ENCODE peak calls at places on chromosomes 4 and X, in four cellular contexts. K is GM23338, I is neural progenitor cell, P is hepatocyte. Y is an unnamed sample.

GRCh38 chrX:119833905-119834304 is 18.9 kb downstream of the UPF3B start:
- DNase-seq in I (no peak), P (no peak), K (no peak), Y (no peak)

GRCh38 chr4:164935363-164935762 is 42.1 kb downstream of the TRIM61 start:
- DNase-seq in K (peak), P (no peak), I (peak), Y (peak)

GRCh38 chrX:150084474-150085229 is 146.4 kb upstream of the EOLA2 start:
- DNase-seq in I (no peak), P (no peak), K (no peak), Y (no peak)

GRCh38 chr4:123449780-123450179 is 53.2 kb downstream of the SPRY1 start:
- DNase-seq in P (no peak), K (no peak), I (no peak), Y (peak)

GRCh38 chr4:126604273-126604867 is 1028.4 kb upstream of the INTU start:
- DNase-seq in P (peak), I (peak), K (peak), Y (peak)

GRCh38 chr4:133147922-133148689 is 988 bp upstream of the PCDH10 start:
- DNase-seq in I (peak), K (peak), P (peak), Y (no peak)

GRCh38 chr4:174402470-174403176 is 118.9 kb downstream of the CEP44 start:
- DNase-seq in P (peak), K (no peak), I (peak), Y (no peak)

GRCh38 chrX:7146703-7147430 is 645 bp upstream of the STS start:
- DNase-seq in P (no peak), I (no peak), K (no peak), Y (peak)

GRCh38 chr4:150348079-150348478 is 233.9 kb upstream of the MAB21L2 start:
- DNase-seq in I (no peak), P (no peak), K (no peak), Y (no peak)

GRCh38 chr4:74969507-74970474 is 36.9 kb downstream of the PARM1 start:
- DNase-seq in P (peak), I (peak), K (peak), Y (no peak)

GRCh38 chr4:184950117-184950830 is 68.0 kb upstream of the HELT start:
- DNase-seq in I (no peak), K (no peak), P (no peak), Y (no peak)

GRCh38 chr4:164779811-164780216 is 25.9 kb downstream of the SMIM31 start:
- DNase-seq in K (peak), P (peak), I (peak), Y (peak)

GRCh38 chr4:165355900-165356300 is 22.9 kb upstream of the CPE start:
- DNase-seq in I (peak), P (peak), K (peak), Y (peak)

GRCh38 chrX:9717376-9717775 is 48.3 kb downstream of the GPR143 start:
- DNase-seq in I (no peak), K (no peak), P (no peak), Y (no peak)

GRCh38 chr4:8291036-8291682 is 21.6 kb downstream of the HTRA3 start:
- DNase-seq in K (no peak), P (no peak), I (no peak), Y (no peak)

GRCh38 chr4:145843651-145844050 is 95.0 kb downstream of the ZNF827 start:
- DNase-seq in P (no peak), K (no peak), I (no peak), Y (no peak)

GRCh38 chr4:71195932-71196331 is 142.9 kb upstream of the SLC4A4 start:
- DNase-seq in I (peak), K (peak), P (no peak), Y (no peak)

GRCh38 chrX:499870-500364 is 113.2 kb upstream of the PPP2R3B start:
- DNase-seq in P (no peak), I (peak), K (peak), Y (no peak)

GRCh38 chrX:116930311-116930710 is 467.5 kb upstream of the CT83 start:
- DNase-seq in I (no peak), P (no peak), K (peak), Y (no peak)

GRCh38 chrX:47247206-47247998 is 14.6 kb downstream of the USP11 start:
- DNase-seq in K (no peak), I (no peak), P (no peak), Y (no peak)

GRCh38 chr4:105296672-105297071 is 150.0 kb downstream of the TET2 start:
- DNase-seq in I (no peak), K (no peak), P (no peak), Y (no peak)

GRCh38 chr4:105288121-105288520 is 141.4 kb downstream of the TET2 start:
- DNase-seq in I (no peak), K (no peak), P (no peak), Y (no peak)

GRCh38 chr4:105291920-105292319 is 145.2 kb downstream of the TET2 start:
- DNase-seq in I (no peak), P (peak), K (no peak), Y (no peak)
- TF ChIP-seq EZH2phosphoT487 in I (no peak), P (no peak), K (no peak), Y (no peak)

GRCh38 chrX:45712067-45712466 is 511.4 kb upstream of the DIPK2B start:
- DNase-seq in I (no peak), P (no peak), K (no peak), Y (no peak)

GRCh38 chrX:45710081-45710801 is 509.6 kb upstream of the DIPK2B start:
- DNase-seq in K (no peak), I (no peak), P (no peak), Y (no peak)

GRCh38 chrX:45711231-45711630 is 510.6 kb upstream of the DIPK2B start:
- DNase-seq in P (no peak), I (no peak), K (no peak), Y (no peak)

GRCh38 chrX:45714864-45715263 is 514.2 kb upstream of the DIPK2B start:
- DNase-seq in K (no peak), I (no peak), P (peak), Y (no peak)

GRCh38 chrX:45709381-45709780 is 508.7 kb upstream of the DIPK2B start:
- DNase-seq in P (no peak), I (no peak), K (no peak), Y (no peak)
- H3K27ac ChIP-seq in P (no peak), I (no peak), K (no peak), Y (no peak)

GRCh38 chrX:16496175-16496574 is 153.8 kb upstream of the S100G start:
- DNase-seq in P (no peak), K (no peak), I (no peak), Y (no peak)

GRCh38 chrX:16487620-16488380 is 162.2 kb upstream of the S100G start:
- DNase-seq in P (no peak), K (no peak), I (no peak), Y (no peak)

GRCh38 chrX:16488959-16489358 is 161.0 kb upstream of the S100G start:
- DNase-seq in K (no peak), P (no peak), I (no peak), Y (no peak)

GRCh38 chrX:16491461-16491860 is 158.5 kb upstream of the S100G start:
- DNase-seq in I (peak), P (no peak), K (peak), Y (no peak)
- TF ChIP-seq EZH2phosphoT487 in I (no peak), P (no peak), K (no peak), Y (no peak)

GRCh38 chr4:86036729-86037128 is 323.1 kb downstream of the MAPK10 start:
- DNase-seq in I (no peak), P (no peak), K (no peak), Y (no peak)
- H3K27ac ChIP-seq in I (no peak), P (no peak), K (no peak), Y (no peak)

GRCh38 chrX:53047228-53047627 is 1.4 kb upstream of the GPR173 start:
- DNase-seq in K (peak), P (no peak), I (no peak), Y (peak)
- TF ChIP-seq EZH2phosphoT487 in K (no peak), P (no peak), I (no peak), Y (no peak)

GRCh38 chr4:152587127-152587526 is 51.2 kb upstream of the FBXW7 start:
- DNase-seq in P (no peak), K (no peak), I (no peak), Y (no peak)

GRCh38 chr4:152588869-152589268 is 53.0 kb upstream of the FBXW7 start:
- DNase-seq in P (no peak), I (no peak), K (no peak), Y (no peak)

GRCh38 chr4:152591876-152592275 is 56.0 kb upstream of the FBXW7 start:
- DNase-seq in K (no peak), P (no peak), I (no peak), Y (no peak)

GRCh38 chr4:152591361-152591760 is 55.5 kb upstream of the FBXW7 start:
- DNase-seq in K (peak), P (peak), I (peak), Y (no peak)

DNA sequence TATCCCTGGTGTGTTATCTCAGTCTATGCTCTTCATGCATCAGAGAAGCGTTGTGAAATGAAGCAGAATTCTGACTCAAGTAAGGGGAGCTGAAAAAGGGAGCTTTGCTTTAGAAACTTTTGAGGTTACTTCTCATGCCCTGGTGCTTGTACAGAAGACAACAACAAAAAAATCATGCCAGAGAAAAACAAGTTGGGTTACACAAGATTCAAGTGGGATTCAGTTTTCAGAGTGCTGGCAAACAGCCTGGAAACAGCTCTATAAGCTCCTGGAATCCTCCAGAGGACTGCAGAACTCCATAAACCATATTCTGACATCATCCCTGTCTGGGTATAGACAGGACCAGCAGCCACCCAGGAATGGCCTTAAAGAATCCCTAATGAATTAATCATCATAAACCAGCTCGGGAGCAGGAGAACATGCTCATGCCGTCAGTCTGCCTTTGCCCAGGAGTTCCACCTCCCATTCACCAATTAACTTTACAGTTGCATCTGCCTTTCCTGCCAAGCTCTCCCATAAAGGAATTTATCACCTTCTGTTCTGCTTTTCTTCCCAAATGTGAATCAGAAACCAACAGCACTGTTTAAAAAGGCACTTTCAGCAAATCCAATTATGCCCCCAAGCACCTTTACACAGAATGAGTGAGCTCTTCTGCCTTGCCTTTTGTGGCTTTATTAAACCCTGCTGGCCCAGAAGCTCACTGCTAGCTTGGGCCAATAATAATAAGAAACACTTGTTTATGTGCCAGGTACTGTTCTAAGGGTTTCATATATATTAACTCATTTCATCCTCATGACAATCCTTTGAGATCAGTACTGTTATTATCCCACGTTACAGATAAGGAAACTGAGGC is 54.5 kb upstream of the FBXW7 start:
- DNase-seq in I (no peak), K (no peak), P (peak), Y (no peak)
- H3K27ac ChIP-seq in I (no peak), K (no peak), P (peak), Y (no peak)

GRCh38 chr4:151652841-151653547 is 107.8 kb downstream of the GATB start:
- DNase-seq in I (no peak), P (no peak), K (no peak), Y (no peak)
- TF ChIP-seq EZH2phosphoT487 in I (no peak), P (no peak), K (no peak), Y (no peak)

GRCh38 chrX:12615061-12615460 is 176.2 kb upstream of the PRPS2 start:
- DNase-seq in I (no peak), K (no peak), P (no peak), Y (no peak)

GRCh38 chrX:12614266-12614665 is 176.9 kb upstream of the PRPS2 start:
- DNase-seq in P (no peak), I (no peak), K (no peak), Y (no peak)

GRCh38 chrX:12611471-12611870 is 179.7 kb upstream of the PRPS2 start:
- DNase-seq in K (no peak), P (no peak), I (no peak), Y (no peak)

GRCh38 chrX:12610079-12610478 is 181.1 kb upstream of the PRPS2 start:
- DNase-seq in P (no peak), K (no peak), I (no peak), Y (no peak)
- H3K27ac ChIP-seq in P (no peak), K (no peak), I (no peak), Y (no peak)

GRCh38 chr4:181258569-181258968 is 984.6 kb upstream of the TENM3 start:
- DNase-seq in K (no peak), I (peak), P (no peak), Y (no peak)
- TF ChIP-seq EZH2phosphoT487 in K (no peak), I (no peak), P (no peak), Y (no peak)